ENCODE peak calls at places on chromosomes 16 and 17, in eight cellular contexts. M is transverse colon; W is brain pericyte; G is GM10248; J is effector memory CD4-positive, alpha-beta T cell; V is NCI-H1417; X is AG09309; Q is cardiac muscle cell. O is an unnamed sample.

GRCh38 chr16:86355114-86355513 is 155.2 kb upstream of the FOXF1 start:
- DNase-seq in M (no peak), W (no peak), G (no peak), J (no peak), V (no peak), X (no peak), Q (no peak), O (no peak)

GRCh38 chr17:64024781-64025731 is 4.6 kb upstream of the ICAM2 start:
- DNase-seq in M (no peak), W (no peak), G (no peak), J (peak), V (no peak), X (no peak), Q (peak), O (peak)

GRCh38 chr17:73902416-73903181 is 258.4 kb upstream of the SDK2 start:
- DNase-seq in M (no peak), W (no peak), G (no peak), J (no peak), V (peak), X (no peak), Q (peak), O (no peak)

GRCh38 chr17:8439681-8440080 is 4.0 kb downstream of the NDEL1 start:
- DNase-seq in M (no peak), W (no peak), G (no peak), J (no peak), V (no peak), X (no peak), Q (no peak), O (no peak)

GRCh38 chr17:39671651-39672521 is 3.6 kb downstream of the PNMT start:
- DNase-seq in M (peak), W (no peak), G (peak), J (no peak), V (no peak), X (no peak), Q (peak), O (no peak)

GRCh38 chr17:17663160-17664072 is 17.8 kb upstream of the RAI1 start:
- DNase-seq in M (peak), W (peak), G (peak), J (peak), V (peak), X (peak), Q (peak), O (peak)

GRCh38 chr17:3683054-3683511 is 12.9 kb downstream of the P2RX5 start:
- DNase-seq in M (peak), W (no peak), G (peak), J (peak), V (no peak), X (no peak), Q (peak), O (peak)

GRCh38 chr16:2056077-2056476 is 8.3 kb downstream of the TSC2 start:
- DNase-seq in M (no peak), W (no peak), G (no peak), J (no peak), V (no peak), X (no peak), Q (no peak), O (no peak)

GRCh38 chr17:50867856-50868438 is 1.8 kb upstream of the TOB1 start:
- DNase-seq in M (no peak), W (no peak), G (no peak), J (no peak), V (no peak), X (no peak), Q (no peak), O (no peak)

GRCh38 chr16:30761427-30761927 is 385 bp downstream of the CFAP119 start:
- DNase-seq in M (peak), W (no peak), G (peak), J (no peak), V (peak), X (no peak), Q (peak), O (peak)

GRCh38 chr17:14664511-14664910 is 363.6 kb downstream of the HS3ST3B1 start:
- DNase-seq in M (no peak), W (no peak), G (no peak), J (no peak), V (no peak), X (no peak), Q (no peak), O (no peak)

GRCh38 chr17:46742539-46743270 is 75.8 kb downstream of the WNT3 start:
- DNase-seq in M (no peak), W (peak), G (no peak), J (no peak), V (no peak), X (peak), Q (peak), O (no peak)

GRCh38 chr17:7380855-7381683 is at the start of gene TNK1:
- DNase-seq in M (peak), W (no peak), G (no peak), J (no peak), V (peak), X (no peak), Q (peak), O (no peak)

GRCh38 chr17:79183221-79184158 is 108.9 kb downstream of the ENGASE start:
- DNase-seq in M (no peak), W (no peak), G (peak), J (no peak), V (peak), X (no peak), Q (peak), O (no peak)

GRCh38 chr16:72926671-72927070 is 121.3 kb downstream of the ZFHX3 start:
- DNase-seq in M (no peak), W (no peak), G (no peak), J (no peak), V (no peak), X (no peak), Q (no peak), O (no peak)

GRCh38 chr16:85428168-85428898 is 184.8 kb upstream of the GSE1 start:
- DNase-seq in M (peak), W (no peak), G (peak), J (peak), V (no peak), X (no peak), Q (no peak), O (peak)

GRCh38 chr16:1826691-1827573 is at the start of the genes FAHD1 and HAGH:
- DNase-seq in M (peak), W (peak), G (peak), J (peak), V (peak), X (peak), Q (peak), O (peak)

GRCh38 chr16:24977673-24978065 is 37.5 kb downstream of the ARHGAP17 start:
- DNase-seq in M (no peak), W (no peak), G (no peak), J (no peak), V (no peak), X (no peak), Q (no peak), O (no peak)

GRCh38 chr17:66165537-66166123 is 26.3 kb downstream of the CEP112 start:
- DNase-seq in M (no peak), W (peak), G (peak), J (no peak), V (peak), X (peak), Q (peak), O (no peak)

GRCh38 chr16:74560912-74561311 is 46.0 kb downstream of the GLG1 start:
- DNase-seq in M (no peak), W (no peak), G (no peak), J (no peak), V (no peak), X (no peak), Q (no peak), O (no peak)

GRCh38 chr16:1414532-1415265 is at the start of gene UNKL:
- DNase-seq in M (peak), W (no peak), G (peak), J (peak), V (peak), X (no peak), Q (peak), O (peak)

GRCh38 chr17:56131431-56131830 is 21.8 kb upstream of the ANKFN1 start:
- DNase-seq in M (no peak), W (no peak), G (no peak), J (no peak), V (no peak), X (no peak), Q (no peak), O (no peak)

GRCh38 chr16:86082400-86083030 is 183.6 kb downstream of the IRF8 start:
- DNase-seq in M (no peak), W (no peak), G (no peak), J (no peak), V (no peak), X (no peak), Q (no peak), O (no peak)

GRCh38 chr17:57553991-57554825 is 190.9 kb downstream of the CCDC182 start:
- DNase-seq in M (peak), W (no peak), G (no peak), J (no peak), V (peak), X (no peak), Q (peak), O (no peak)

GRCh38 chr17:51846561-51846960 is 312.0 kb downstream of the CA10 start:
- DNase-seq in M (no peak), W (no peak), G (no peak), J (no peak), V (no peak), X (no peak), Q (no peak), O (no peak)

GRCh38 chr17:33927732-33928133 is 327.4 kb upstream of the CCL2 start:
- DNase-seq in M (no peak), W (no peak), G (peak), J (no peak), V (peak), X (no peak), Q (peak), O (no peak)

GRCh38 chr17:19716108-19717030 is at the start of gene SLC47A2:
- DNase-seq in M (no peak), W (no peak), G (no peak), J (no peak), V (no peak), X (no peak), Q (no peak), O (no peak)

GRCh38 chr17:57956311-57957119 is 1.3 kb upstream of the CUEDC1 start:
- DNase-seq in M (no peak), W (no peak), G (peak), J (peak), V (no peak), X (no peak), Q (no peak), O (no peak)

GRCh38 chr17:64074704-64075484 is 54.5 kb upstream of the ICAM2 start:
- DNase-seq in M (no peak), W (no peak), G (no peak), J (no peak), V (peak), X (peak), Q (no peak), O (no peak)

GRCh38 chr16:64791756-64792155 is 330.1 kb downstream of the CDH11 start:
- DNase-seq in M (no peak), W (no peak), G (no peak), J (no peak), V (no peak), X (no peak), Q (no peak), O (no peak)

GRCh38 chr17:73189417-73190099 is 3.3 kb upstream of the COG1 start:
- DNase-seq in M (no peak), W (no peak), G (peak), J (no peak), V (peak), X (no peak), Q (peak), O (no peak)

GRCh38 chr17:43817826-43818225 is 15.1 kb downstream of the MPP3 start:
- DNase-seq in M (no peak), W (no peak), G (no peak), J (no peak), V (no peak), X (no peak), Q (no peak), O (peak)

GRCh38 chr17:40471856-40472732 is 28.8 kb downstream of the IGFBP4 start:
- DNase-seq in M (no peak), W (no peak), G (no peak), J (no peak), V (no peak), X (no peak), Q (no peak), O (no peak)

GRCh38 chr16:8567355-8568230 is 22.7 kb downstream of the TMEM114 start:
- DNase-seq in M (peak), W (peak), G (peak), J (peak), V (peak), X (peak), Q (peak), O (peak)

GRCh38 chr16:3460121-3460520 is 16.6 kb downstream of the NAA60 start:
- DNase-seq in M (no peak), W (no peak), G (no peak), J (no peak), V (no peak), X (no peak), Q (no peak), O (no peak)

GRCh38 chr16:73019456-73020362 is 28.2 kb downstream of the ZFHX3 start:
- DNase-seq in M (no peak), W (peak), G (no peak), J (no peak), V (no peak), X (no peak), Q (peak), O (no peak)

O was measured in activated CD4-positive, CD25-positive, alpha-beta regulatory T cell treated with anti-CD3 and anti-CD28 coated beads, Interleukin-2, amount 50 U/mL, for 72 hours.